ENCODE peak calls at places on chromosomes 12 and 14, in four cellular contexts. C, H, S and T are unnamed samples.

GRCh38 chr12:114668905-114669304 is 15.1 kb downstream of the TBX3 start:
- DNase-seq in C (peak; percentile 55), H (no peak), S (no peak), T (no peak)

GRCh38 chr12:28190321-28191017 is at the start of gene CCDC91:
- DNase-seq in C (peak; percentile 88), H (peak; percentile 86), S (peak; percentile 68), T (peak; percentile 90)

GRCh38 chr14:68283378-68284123 is 464.0 kb downstream of the RAD51B start:
- DNase-seq in C (no peak), H (peak; percentile 32), S (no peak), T (peak; percentile 46)

GRCh38 chr12:57418255-57418654 is 12.6 kb downstream of the R3HDM2 start:
- DNase-seq in C (no peak), H (no peak), S (no peak), T (no peak)

GRCh38 chr12:94147991-94148840 is at the start of gene PLXNC1:
- DNase-seq in C (peak; percentile 75), H (no peak), S (peak; percentile 38), T (peak; percentile 35)

GRCh38 chr12:52320784-52321400 is at the start of gene KRT83:
- DNase-seq in C (no peak), H (no peak), S (no peak), T (no peak)

GRCh38 chr14:105933238-105933637 is 406.9 kb downstream of the TMEM121 start:
- DNase-seq in C (no peak), H (no peak), S (no peak), T (no peak)

GRCh38 chr14:57486767-57487379 is 6.8 kb downstream of the CCDC198 start:
- DNase-seq in C (peak; percentile 76), H (no peak), S (peak; percentile 41), T (peak; percentile 57)

GRCh38 chr12:6469609-6470374 is 685 bp downstream of the VAMP1 start:
- DNase-seq in C (peak; percentile 59), H (no peak), S (no peak), T (no peak)

GRCh38 chr14:68884031-68885030 is 91.5 kb upstream of the ZFP36L1 start:
- DNase-seq in C (no peak), H (peak; percentile 41), S (peak; percentile 91), T (peak; percentile 93)

GRCh38 chr12:4280351-4281163 is 7.0 kb downstream of the CCND2 start:
- DNase-seq in C (no peak), H (no peak), S (no peak), T (no peak)

GRCh38 chr12:113299619-113300237 is 35.2 kb downstream of the SLC8B1 start:
- DNase-seq in C (peak; percentile 53), H (peak; percentile 66), S (peak; percentile 79), T (peak; percentile 82)

GRCh38 chr14:99759546-99759925 is 33.7 kb upstream of the EML1 start:
- DNase-seq in C (no peak), H (no peak), S (no peak), T (no peak)

GRCh38 chr12:113086249-113087164 is 30.0 kb downstream of the DTX1 start:
- DNase-seq in C (no peak), H (no peak), S (no peak), T (no peak)

GRCh38 chr14:39145266-39145966 is 24.7 kb downstream of the TRAPPC6B start:
- DNase-seq in C (no peak), H (no peak), S (no peak), T (no peak)

GRCh38 chr12:12263909-12264308 is 2.9 kb downstream of the LRP6 start:
- DNase-seq in C (no peak), H (no peak), S (no peak), T (no peak)

GRCh38 chr12:52173526-52173925 is 18.3 kb downstream of the KRT80 start:
- DNase-seq in C (no peak), H (no peak), S (no peak), T (no peak)

GRCh38 chr14:84998216-84998615 is 531.7 kb upstream of the FLRT2 start:
- DNase-seq in C (no peak), H (no peak), S (no peak), T (no peak)

GRCh38 chr14:43983721-43984120 is 523.4 kb downstream of the FSCB start:
- DNase-seq in C (no peak), H (no peak), S (no peak), T (no peak)

GRCh38 chr14:60616326-60617044 is 32.8 kb downstream of the SIX1 start:
- DNase-seq in C (peak; percentile 56), H (no peak), S (no peak), T (peak; percentile 11)

GRCh38 chr14:65872536-65872935 is 460.0 kb downstream of the FUT8 start:
- DNase-seq in C (no peak), H (no peak), S (peak; percentile 12), T (peak; percentile 69)

GRCh38 chr14:67268456-67269115 is 27.4 kb downstream of the PALS1 start:
- DNase-seq in C (peak; percentile 94), H (no peak), S (peak; percentile 36), T (no peak)

GRCh38 chr14:100525615-100526014 is 61.6 kb downstream of the BEGAIN start:
- DNase-seq in C (no peak), H (no peak), S (no peak), T (no peak)

GRCh38 chr14:73223049-73223448 is 14.3 kb upstream of the PAPLN start:
- DNase-seq in C (no peak), H (no peak), S (no peak), T (no peak)

GRCh38 chr12:51622564-51622963 is 31.5 kb downstream of the SCN8A start:
- DNase-seq in C (no peak), H (no peak), S (peak; percentile 54), T (peak; percentile 35)

GRCh38 chr12:87779016-87779415 is 250.2 kb downstream of the C12orf50 start:
- DNase-seq in C (no peak), H (no peak), S (peak; percentile 59), T (no peak)

GRCh38 chr12:93541578-93542217 is 30.8 kb upstream of the SOCS2 start:
- DNase-seq in C (no peak), H (no peak), S (no peak), T (no peak)

GRCh38 chr12:81450920-81451739 is 308.0 kb downstream of the PPFIA2 start:
- DNase-seq in C (peak; percentile 95), H (no peak), S (peak; percentile 64), T (peak; percentile 72)

GRCh38 chr12:89960011-89960507 is 251.4 kb upstream of the ATP2B1 start:
- DNase-seq in C (no peak), H (no peak), S (peak; percentile 34), T (no peak)

GRCh38 chr12:109567967-109568366 is 5.3 kb downstream of the MMAB start:
- DNase-seq in C (no peak), H (no peak), S (no peak), T (no peak)

GRCh38 chr12:6821271-6821673 is 349 bp upstream of the GPR162 start:
- DNase-seq in C (peak; percentile 89), H (peak; percentile 80), S (peak; percentile 70), T (peak; percentile 66)

GRCh38 chr14:64671591-64671990 is 32.6 kb upstream of the PLEKHG3 start:
- DNase-seq in C (peak; percentile 85), H (no peak), S (peak; percentile 44), T (peak; percentile 88)

GRCh38 chr14:32306549-32306948 is 22.5 kb upstream of the AKAP6 start:
- DNase-seq in C (no peak), H (no peak), S (no peak), T (no peak)

GRCh38 chr12:94074970-94075695 is 73.2 kb upstream of the PLXNC1 start:
- DNase-seq in C (peak; percentile 77), H (peak; percentile 80), S (peak; percentile 85), T (peak; percentile 96)

GRCh38 chr12:82458101-82458500 is 99.8 kb downstream of the METTL25 start:
- DNase-seq in C (no peak), H (no peak), S (no peak), T (no peak)

GRCh38 chr12:27431185-27431584 is 15.4 kb upstream of the SMCO2 start:
- DNase-seq in C (no peak), H (no peak), S (no peak), T (no peak)

GRCh38 chr12:109735825-109736551 is 22.4 kb downstream of the FAM222A start:
- DNase-seq in C (no peak), H (no peak), S (no peak), T (no peak)

GRCh38 chr12:14399871-14400270 is 34.4 kb downstream of the ATF7IP start:
- DNase-seq in C (no peak), H (no peak), S (peak; percentile 82), T (no peak)

GRCh38 chr12:20438307-20438779 is 70.0 kb downstream of the PDE3A start:
- DNase-seq in C (no peak), H (no peak), S (no peak), T (peak; percentile 79)

GRCh38 chr12:92144631-92145480 is 790 bp downstream of the BTG1 start:
- DNase-seq in C (peak; percentile 40), H (peak; percentile 58), S (peak; percentile 63), T (peak; percentile 59)
- TF ChIP-seq CTCF in C (peak; percentile 7), H (peak; percentile 7), S (no peak), T (no peak)

GRCh38 chr12:76198839-76199238 is 114.4 kb upstream of the NAP1L1 start:
- DNase-seq in C (no peak), H (no peak), S (no peak), T (no peak)
- H3K4me3 ChIP-seq in C (no peak overlapping the region), H (no peak overlapping the region), S (no peak overlapping the region), T (no peak overlapping the region)

GRCh38 chr12:44774815-44775411 is 101.2 kb downstream of the NELL2 start:
- DNase-seq in C (peak; percentile 81), H (no peak), S (no peak), T (peak; percentile 8)
- TF ChIP-seq CTCF in C (peak; percentile 98), H (no peak), S (peak; percentile 43), T (peak; percentile 69)

GRCh38 chr14:75981426-75981825 is 369 bp downstream of the TGFB3 start:
- DNase-seq in C (peak; percentile 61), H (peak; percentile 35), S (no peak), T (no peak)

GRCh38 chr14:75981826-75982723 is at the start of gene TGFB3:
- DNase-seq in C (peak; percentile 88), H (peak; percentile 83), S (peak; percentile 95), T (peak; percentile 94)

GRCh38 chr14:75979641-75980422 is 2.0 kb downstream of the TGFB3 start:
- DNase-seq in C (no peak), H (peak; percentile 58), S (no peak), T (peak; percentile 24)

GRCh38 chr14:75979071-75979571 is 2.7 kb downstream of the TGFB3 start:
- DNase-seq in C (peak; percentile 76), H (peak; percentile 43), S (no peak), T (peak; percentile 54)

GRCh38 chr14:75980856-75981255 is 939 bp downstream of the TGFB3 start:
- DNase-seq in C (no peak), H (peak; percentile 36), S (no peak), T (peak; percentile 41)
- H3K4me3 ChIP-seq in C (peak overlapping the region; percentile 97), H (peak overlapping the region; percentile 68), S (peak overlapping the region; percentile 72), T (peak overlapping the region; percentile 71)

GRCh38 chr14:77616133-77616453 is 344 bp downstream of the SPTLC2 start:
- DNase-seq in C (no peak), H (no peak), S (no peak), T (no peak)

GRCh38 chr14:77615231-77616132 is 955 bp downstream of the SPTLC2 start:
- DNase-seq in C (peak; percentile 39), H (no peak), S (peak; percentile 35), T (no peak)

GRCh38 chr14:77618381-77618780 is 1.9 kb upstream of the SPTLC2 start:
- DNase-seq in C (no peak), H (no peak), S (no peak), T (no peak)

GRCh38 chr14:77613207-77613606 is 3.2 kb downstream of the SPTLC2 start:
- DNase-seq in C (no peak), H (no peak), S (peak; percentile 27), T (no peak)

GRCh38 chr14:77616454-77617229 is at the start of gene SPTLC2:
- DNase-seq in C (peak; percentile 100), H (peak; percentile 98), S (peak; percentile 99), T (peak; percentile 99)
- TF ChIP-seq CTCF in C (no peak), H (peak; percentile 18), S (no peak), T (no peak)

GRCh38 chr14:50123062-50123461 is 6.7 kb upstream of the VCPKMT start:
- DNase-seq in C (no peak), H (no peak), S (no peak), T (no peak)
- H3K4me3 ChIP-seq in C (no peak overlapping the region), H (no peak overlapping the region), S (no peak overlapping the region), T (no peak overlapping the region)